ENCODE peak calls at places on chromosome 11, in seven cellular contexts. One of them, this sample, is unnamed.

GRCh38 chr11:116454020-116454645 is 318.7 kb downstream of the BUD13 start:
- DNase-seq in A549: peak; percentile 8
- DNase-seq in mesendoderm: peak; percentile 80
- DNase-seq in breast epithelium: no peak
- DNase-seq in heart right ventricle: no peak
- DNase-seq in neural progenitor cell: peak; percentile 60
- DNase-seq in heart left ventricle: peak; percentile 44
- DNase-seq in this sample: no peak

GRCh38 chr11:27094062-27094587 is 53.5 kb downstream of the BBOX1 start:
- DNase-seq in A549: no peak
- DNase-seq in mesendoderm: no peak
- DNase-seq in breast epithelium: no peak
- DNase-seq in heart right ventricle: no peak
- DNase-seq in neural progenitor cell: no peak
- DNase-seq in heart left ventricle: no peak
- DNase-seq in this sample: no peak

GRCh38 chr11:96001037-96001436 is 77.1 kb upstream of the MTMR2 start:
- DNase-seq in A549: no peak
- DNase-seq in mesendoderm: no peak
- DNase-seq in breast epithelium: no peak
- DNase-seq in heart right ventricle: peak; percentile 61
- DNase-seq in neural progenitor cell: no peak
- DNase-seq in heart left ventricle: peak; percentile 84
- DNase-seq in this sample: no peak

GRCh38 chr11:85277693-85278092 is 349.5 kb downstream of the DLG2 start:
- DNase-seq in A549: no peak
- DNase-seq in mesendoderm: no peak
- DNase-seq in breast epithelium: no peak
- DNase-seq in heart right ventricle: no peak
- DNase-seq in neural progenitor cell: no peak
- DNase-seq in heart left ventricle: no peak
- DNase-seq in this sample: no peak

GRCh38 chr11:96393753-96394348 is 4.0 kb downstream of the JRKL start:
- DNase-seq in A549: peak; percentile 20
- DNase-seq in mesendoderm: peak; percentile 45
- DNase-seq in breast epithelium: no peak
- DNase-seq in heart right ventricle: no peak
- DNase-seq in neural progenitor cell: peak; percentile 25
- DNase-seq in heart left ventricle: no peak
- DNase-seq in this sample: no peak

GRCh38 chr11:47917643-47918369 is 62.6 kb upstream of the PTPRJ start:
- DNase-seq in A549: peak; percentile 80
- DNase-seq in mesendoderm: peak; percentile 85
- DNase-seq in breast epithelium: peak; percentile 58
- DNase-seq in heart right ventricle: peak; percentile 65
- DNase-seq in neural progenitor cell: no peak
- DNase-seq in heart left ventricle: peak; percentile 89
- DNase-seq in this sample: peak; percentile 40

GRCh38 chr11:2569321-2569721 is 124.5 kb downstream of the KCNQ1 start:
- DNase-seq in A549: no peak
- DNase-seq in mesendoderm: no peak
- DNase-seq in breast epithelium: no peak
- DNase-seq in heart right ventricle: peak; percentile 6
- DNase-seq in neural progenitor cell: no peak
- DNase-seq in heart left ventricle: peak; percentile 18
- DNase-seq in this sample: no peak

GRCh38 chr11:97909544-97910394 is 1111.0 kb upstream of the CNTN5 start:
- DNase-seq in A549: no peak
- DNase-seq in mesendoderm: no peak
- DNase-seq in breast epithelium: no peak
- DNase-seq in heart right ventricle: no peak
- DNase-seq in neural progenitor cell: no peak
- DNase-seq in heart left ventricle: no peak
- DNase-seq in this sample: no peak

GRCh38 chr11:32173435-32173834 is 82.6 kb downstream of the RCN1 start:
- DNase-seq in A549: peak; percentile 29
- DNase-seq in mesendoderm: peak; percentile 71
- DNase-seq in breast epithelium: peak; percentile 59
- DNase-seq in heart right ventricle: peak; percentile 57
- DNase-seq in neural progenitor cell: peak; percentile 86
- DNase-seq in heart left ventricle: peak; percentile 54
- DNase-seq in this sample: no peak

GRCh38 chr11:12827929-12828812 is 153.9 kb downstream of the TEAD1 start:
- DNase-seq in A549: no peak
- DNase-seq in mesendoderm: peak; percentile 69
- DNase-seq in breast epithelium: peak; percentile 60
- DNase-seq in heart right ventricle: no peak
- DNase-seq in neural progenitor cell: peak; percentile 70
- DNase-seq in heart left ventricle: peak; percentile 39
- DNase-seq in this sample: no peak

GRCh38 chr11:16827139-16827538 is 88.7 kb downstream of the C11orf58 start:
- DNase-seq in A549: no peak
- DNase-seq in mesendoderm: no peak
- DNase-seq in breast epithelium: no peak
- DNase-seq in heart right ventricle: no peak
- DNase-seq in neural progenitor cell: no peak
- DNase-seq in heart left ventricle: no peak
- DNase-seq in this sample: no peak

GRCh38 chr11:103892603-103893002 is 143.8 kb upstream of the DDI1 start:
- DNase-seq in A549: peak; percentile 14
- DNase-seq in mesendoderm: peak; percentile 58
- DNase-seq in breast epithelium: no peak
- DNase-seq in heart right ventricle: no peak
- DNase-seq in neural progenitor cell: no peak
- DNase-seq in heart left ventricle: no peak
- DNase-seq in this sample: no peak

GRCh38 chr11:3894128-3894731 is 38.8 kb downstream of the STIM1 start:
- DNase-seq in A549: no peak
- DNase-seq in mesendoderm: no peak
- DNase-seq in breast epithelium: no peak
- DNase-seq in heart right ventricle: peak; percentile 66
- DNase-seq in neural progenitor cell: no peak
- DNase-seq in heart left ventricle: peak; percentile 78
- DNase-seq in this sample: peak; percentile 23

GRCh38 chr11:68542617-68543016 is 82.1 kb downstream of the PPP6R3 start:
- DNase-seq in A549: no peak
- DNase-seq in mesendoderm: peak; percentile 78
- DNase-seq in breast epithelium: no peak
- DNase-seq in heart right ventricle: no peak
- DNase-seq in neural progenitor cell: no peak
- DNase-seq in heart left ventricle: no peak
- DNase-seq in this sample: no peak

GRCh38 chr11:85718991-85719807 is 33.2 kb upstream of the CCDC89 start:
- DNase-seq in A549: peak; percentile 86
- DNase-seq in mesendoderm: peak; percentile 97
- DNase-seq in breast epithelium: no peak
- DNase-seq in heart right ventricle: peak; percentile 20
- DNase-seq in neural progenitor cell: peak; percentile 90
- DNase-seq in heart left ventricle: peak; percentile 67
- DNase-seq in this sample: no peak

GRCh38 chr11:128506999-128507591 is 80.3 kb downstream of the ETS1 start:
- DNase-seq in A549: peak; percentile 72
- DNase-seq in mesendoderm: peak; percentile 57
- DNase-seq in breast epithelium: no peak
- DNase-seq in heart right ventricle: peak; percentile 75
- DNase-seq in neural progenitor cell: no peak
- DNase-seq in heart left ventricle: peak; percentile 91
- DNase-seq in this sample: peak; percentile 48

GRCh38 chr11:117273550-117274289 is 17.4 kb upstream of the BACE1-AS start:
- DNase-seq in A549: no peak
- DNase-seq in mesendoderm: peak; percentile 90
- DNase-seq in breast epithelium: no peak
- DNase-seq in heart right ventricle: no peak
- DNase-seq in neural progenitor cell: no peak
- DNase-seq in heart left ventricle: no peak
- DNase-seq in this sample: no peak

GRCh38 chr11:19080579-19080993 is 20.1 kb upstream of the MRGPRX2 start:
- DNase-seq in A549: no peak
- DNase-seq in mesendoderm: no peak
- DNase-seq in breast epithelium: no peak
- DNase-seq in heart right ventricle: no peak
- DNase-seq in neural progenitor cell: no peak
- DNase-seq in heart left ventricle: no peak
- DNase-seq in this sample: no peak

GRCh38 chr11:113567097-113567496 is 91.9 kb upstream of the DRD2 start:
- DNase-seq in A549: no peak
- DNase-seq in mesendoderm: no peak
- DNase-seq in breast epithelium: no peak
- DNase-seq in heart right ventricle: no peak
- DNase-seq in neural progenitor cell: no peak
- DNase-seq in heart left ventricle: no peak
- DNase-seq in this sample: no peak

GRCh38 chr11:75196426-75196825 is 44.1 kb upstream of the TPBGL start:
- DNase-seq in A549: no peak
- DNase-seq in mesendoderm: no peak
- DNase-seq in breast epithelium: no peak
- DNase-seq in heart right ventricle: no peak
- DNase-seq in neural progenitor cell: no peak
- DNase-seq in heart left ventricle: no peak
- DNase-seq in this sample: no peak

GRCh38 chr11:20025331-20025840 is 134.9 kb downstream of the DBX1 start:
- DNase-seq in A549: no peak
- DNase-seq in mesendoderm: peak; percentile 81
- DNase-seq in breast epithelium: no peak
- DNase-seq in heart right ventricle: no peak
- DNase-seq in neural progenitor cell: peak; percentile 56
- DNase-seq in heart left ventricle: no peak
- DNase-seq in this sample: no peak

GRCh38 chr11:122791836-122792235 is 46.5 kb upstream of the CRTAM start:
- DNase-seq in A549: no peak
- DNase-seq in mesendoderm: no peak
- DNase-seq in breast epithelium: no peak
- DNase-seq in heart right ventricle: no peak
- DNase-seq in neural progenitor cell: no peak
- DNase-seq in heart left ventricle: no peak
- DNase-seq in this sample: no peak

GRCh38 chr11:76577199-76577920 is 93.2 kb downstream of the LRRC32 start:
- DNase-seq in A549: no peak
- DNase-seq in mesendoderm: peak; percentile 80
- DNase-seq in breast epithelium: no peak
- DNase-seq in heart right ventricle: peak; percentile 84
- DNase-seq in neural progenitor cell: no peak
- DNase-seq in heart left ventricle: peak; percentile 90
- DNase-seq in this sample: no peak

GRCh38 chr11:76579752-76580151 is 90.8 kb downstream of the LRRC32 start:
- DNase-seq in A549: no peak
- DNase-seq in mesendoderm: no peak
- DNase-seq in breast epithelium: no peak
- DNase-seq in heart right ventricle: no peak
- DNase-seq in neural progenitor cell: no peak
- DNase-seq in heart left ventricle: no peak
- DNase-seq in this sample: no peak

GRCh38 chr11:76577921-76578654 is 92.5 kb downstream of the LRRC32 start:
- DNase-seq in A549: no peak
- DNase-seq in mesendoderm: no peak
- DNase-seq in breast epithelium: no peak
- DNase-seq in heart right ventricle: no peak
- DNase-seq in neural progenitor cell: no peak
- DNase-seq in heart left ventricle: no peak
- DNase-seq in this sample: no peak

GRCh38 chr11:76578655-76579046 is 91.9 kb downstream of the LRRC32 start:
- DNase-seq in A549: no peak
- DNase-seq in mesendoderm: peak; percentile 79
- DNase-seq in breast epithelium: no peak
- DNase-seq in heart right ventricle: peak; percentile 69
- DNase-seq in neural progenitor cell: peak; percentile 22
- DNase-seq in heart left ventricle: peak; percentile 79
- DNase-seq in this sample: no peak

DNA sequence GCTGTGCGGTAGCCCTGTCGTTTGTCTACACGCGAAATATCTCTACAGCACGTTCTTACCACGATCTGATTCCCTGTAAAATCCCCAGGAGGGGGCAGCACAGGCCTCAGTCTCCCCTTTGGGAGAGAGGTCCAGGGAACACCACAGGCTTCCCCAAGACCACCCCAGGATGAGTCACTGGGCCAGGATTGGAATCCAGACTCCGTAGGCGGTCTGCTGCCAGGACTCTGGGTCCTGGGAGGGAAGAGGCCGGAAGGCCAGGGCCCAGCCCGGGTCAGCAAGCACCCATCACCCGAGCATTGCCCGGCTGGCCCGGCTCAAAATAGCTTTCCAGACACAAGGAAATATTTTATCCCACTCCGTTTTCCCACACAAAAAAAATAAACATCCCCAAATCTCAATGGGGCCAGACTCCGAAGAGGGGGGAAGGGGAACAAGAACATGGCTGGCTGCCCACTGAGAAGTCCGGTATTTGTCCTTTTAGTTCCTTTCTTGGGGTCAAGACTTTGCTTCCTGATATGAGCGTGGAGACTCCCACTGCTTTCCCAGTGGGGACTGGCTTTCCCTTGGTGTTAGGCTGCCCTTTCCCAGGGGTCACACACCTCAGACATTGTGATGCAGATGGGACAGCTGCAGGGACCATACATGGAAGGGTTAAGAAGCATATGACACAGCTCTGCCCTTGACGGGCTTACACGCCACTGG is 91.3 kb downstream of the LRRC32 start:
- DNase-seq in A549: no peak
- DNase-seq in mesendoderm: peak; percentile 61
- DNase-seq in breast epithelium: no peak
- DNase-seq in heart right ventricle: peak; percentile 75
- DNase-seq in neural progenitor cell: peak; percentile 41
- DNase-seq in heart left ventricle: peak; percentile 83
- DNase-seq in this sample: no peak
- H3K27ac ChIP-seq in A549: no peak overlapping the region
- H3K27ac ChIP-seq in mesendoderm: no peak overlapping the region
- H3K27ac ChIP-seq in breast epithelium: peak overlapping the region; percentile 26
- H3K27ac ChIP-seq in heart right ventricle: peak overlapping the region; percentile 94
- H3K27ac ChIP-seq in neural progenitor cell: no peak overlapping the region
- H3K27ac ChIP-seq in heart left ventricle: peak overlapping the region; percentile 86
- H3K27ac ChIP-seq in this sample: peak overlapping the region; percentile 59

GRCh38 chr11:46272816-46273427 is 4.5 kb upstream of the CREB3L1 start:
- DNase-seq in A549: no peak
- DNase-seq in mesendoderm: no peak
- DNase-seq in breast epithelium: no peak
- DNase-seq in heart right ventricle: peak; percentile 73
- DNase-seq in neural progenitor cell: no peak
- DNase-seq in heart left ventricle: peak; percentile 83
- DNase-seq in this sample: no peak
- H3K4me1 ChIP-seq in A549: peaks cover 45% of the 10 kb centered on the region
- H3K4me1 ChIP-seq in mesendoderm: peaks cover 6% of the 10 kb centered on the region
- H3K4me1 ChIP-seq in breast epithelium: peaks cover 7% of the 10 kb centered on the region
- H3K4me1 ChIP-seq in heart right ventricle: peaks cover 48% of the 10 kb centered on the region
- H3K4me1 ChIP-seq in neural progenitor cell: peaks cover 23% of the 10 kb centered on the region
- H3K4me1 ChIP-seq in heart left ventricle: peaks cover 51% of the 10 kb centered on the region
- H3K4me1 ChIP-seq in this sample: peaks cover 56% of the 10 kb centered on the region

GRCh38 chr11:91366186-91366585 is 858.4 kb upstream of the FAT3 start:
- DNase-seq in A549: no peak
- DNase-seq in mesendoderm: no peak
- DNase-seq in breast epithelium: no peak
- DNase-seq in heart right ventricle: no peak
- DNase-seq in neural progenitor cell: no peak
- DNase-seq in heart left ventricle: no peak
- DNase-seq in this sample: no peak

GRCh38 chr11:91366816-91367215 is 857.8 kb upstream of the FAT3 start:
- DNase-seq in A549: no peak
- DNase-seq in mesendoderm: no peak
- DNase-seq in breast epithelium: no peak
- DNase-seq in heart right ventricle: no peak
- DNase-seq in neural progenitor cell: no peak
- DNase-seq in heart left ventricle: no peak
- DNase-seq in this sample: no peak
- H3K4me3 ChIP-seq in A549: no peak overlapping the region
- H3K4me3 ChIP-seq in mesendoderm: no peak overlapping the region
- H3K4me3 ChIP-seq in breast epithelium: no peak overlapping the region
- H3K4me3 ChIP-seq in heart right ventricle: no peak overlapping the region
- H3K4me3 ChIP-seq in neural progenitor cell: no peak overlapping the region
- H3K4me3 ChIP-seq in heart left ventricle: no peak overlapping the region
- H3K4me3 ChIP-seq in this sample: no peak overlapping the region

GRCh38 chr11:44701276-44701675 is 25.5 kb upstream of the TSPAN18 start:
- DNase-seq in A549: no peak
- DNase-seq in mesendoderm: no peak
- DNase-seq in breast epithelium: no peak
- DNase-seq in heart right ventricle: no peak
- DNase-seq in neural progenitor cell: no peak
- DNase-seq in heart left ventricle: no peak
- DNase-seq in this sample: no peak
- H3K27ac ChIP-seq in A549: no peak overlapping the region
- H3K27ac ChIP-seq in mesendoderm: no peak overlapping the region
- H3K27ac ChIP-seq in breast epithelium: no peak overlapping the region
- H3K27ac ChIP-seq in heart right ventricle: peak overlapping the region; percentile 64
- H3K27ac ChIP-seq in neural progenitor cell: no peak overlapping the region
- H3K27ac ChIP-seq in heart left ventricle: peak overlapping the region; percentile 51
- H3K27ac ChIP-seq in this sample: no peak overlapping the region

This sample was measured in esophagus squamous epithelium.